ENCODE peak calls at places on chromosomes 3 and 15, in four cellular contexts. W, L, O and U are unnamed samples.

GRCh38 chr3:47034868-47035489 is 55.5 kb downstream of the NBEAL2 start:
- DNase-seq in W (no peak), O (no peak), L (no peak), U (no peak)

GRCh38 chr3:149969945-149970715 is 565 bp downstream of the PFN2 start:
- DNase-seq in W (peak), O (peak), L (peak), U (peak)

GRCh38 chr15:83973816-83974215 is 261.8 kb upstream of the GOLGA6L4 start:
- DNase-seq in L (no peak), W (no peak), O (no peak), U (no peak)

GRCh38 chr15:28104326-28104725 is 5.2 kb upstream of the OCA2 start:
- DNase-seq in L (no peak), W (no peak), O (no peak), U (no peak)

GRCh38 chr3:194133661-194134230 is 2.2 kb upstream of the HES1 start:
- DNase-seq in L (peak), O (no peak), W (peak), U (no peak)

GRCh38 chr15:39746176-39746575 is 36.5 kb downstream of the FSIP1 start:
- DNase-seq in O (no peak), L (no peak), W (no peak), U (no peak)

GRCh38 chr3:105976211-105976610 is 107.4 kb upstream of the CBLB start:
- DNase-seq in O (no peak), W (no peak), L (no peak), U (no peak)

GRCh38 chr3:57444469-57444868 is 99.7 kb downstream of the DNAH12 start:
- DNase-seq in O (no peak), L (no peak), W (no peak), U (no peak)

GRCh38 chr3:139557041-139557440 is 17.5 kb upstream of the RBP1 start:
- DNase-seq in L (no peak), O (no peak), W (no peak), U (no peak)

GRCh38 chr3:179116816-179117215 is 31.3 kb upstream of the PIK3CA start:
- DNase-seq in W (no peak), L (no peak), O (no peak), U (no peak)

GRCh38 chr3:58560771-58561311 is 16.4 kb downstream of the FAM107A start:
- DNase-seq in L (no peak), W (peak), O (no peak), U (no peak)

GRCh38 chr3:171908731-171909130 is 65.6 kb downstream of the TMEM212 start:
- DNase-seq in W (no peak), O (no peak), L (no peak), U (no peak)

GRCh38 chr3:42014443-42014945 is 52.6 kb upstream of the ULK4 start:
- DNase-seq in L (no peak), W (no peak), O (no peak), U (no peak)

GRCh38 chr15:47673343-47673761 is 44.0 kb upstream of the SEMA6D start:
- DNase-seq in L (no peak), O (no peak), W (no peak), U (no peak)

GRCh38 chr3:122268257-122269024 is 56.6 kb upstream of the CSTA start:
- DNase-seq in W (no peak), L (no peak), O (no peak), U (peak)

GRCh38 chr15:65189102-65189740 is 4.1 kb upstream of the CLPX start:
- DNase-seq in O (no peak), W (peak), L (no peak), U (peak)

GRCh38 chr3:152417181-152417580 is 148.5 kb downstream of the MBNL1 start:
- DNase-seq in O (no peak), L (no peak), W (no peak), U (no peak)